ENCODE peak calls at places on chromosome 1, in four cellular contexts. X is K562, R is HepG2, M is WTC11. G is an unnamed sample.

GRCh38 chr1:12608311-12608957 is 9.6 kb downstream of the DHRS3 start:
- DNase-seq in R (peak; percentile 80), M (no peak), X (no peak), G (no peak)

GRCh38 chr1:26949266-26949925 is 10.9 kb downstream of the KDF1 start:
- DNase-seq in M (no peak), X (no peak), R (no peak), G (no peak)

GRCh38 chr1:211370669-211371068 is 44.0 kb downstream of the TRAF5 start:
- DNase-seq in R (no peak), X (no peak), M (no peak), G (no peak)

GRCh38 chr1:15154480-15155036 is 1.0 kb downstream of the TMEM51 start:
- DNase-seq in R (no peak), M (peak; percentile 56), X (peak; percentile 63), G (peak; percentile 30)

GRCh38 chr1:73556270-73556669 is 641.7 kb downstream of the LRRIQ3 start:
- DNase-seq in R (no peak), M (no peak), X (no peak), G (no peak)

GRCh38 chr1:115477071-115477470 is 139.0 kb upstream of the NGF start:
- DNase-seq in X (no peak), R (no peak), M (no peak), G (no peak)

GRCh38 chr1:78758493-78758892 is 108.9 kb downstream of the IFI44 start:
- DNase-seq in M (no peak), X (no peak), R (no peak), G (no peak)

GRCh38 chr1:59081181-59081580 is 215.7 kb upstream of the FGGY start:
- DNase-seq in M (no peak), X (no peak), R (no peak), G (no peak)

GRCh38 chr1:17084787-17085186 is 31.0 kb upstream of the SDHB start:
- DNase-seq in R (no peak), X (no peak), M (no peak), G (no peak)

GRCh38 chr1:100009458-100009857 is 39.7 kb downstream of the SLC35A3 start:
- DNase-seq in M (no peak), R (no peak), X (no peak), G (no peak)

GRCh38 chr1:60978421-60979357 is 103.7 kb upstream of the NFIA start:
- DNase-seq in R (peak; percentile 26), X (peak; percentile 70), M (peak; percentile 20), G (peak; percentile 74)

GRCh38 chr1:80441664-80442063 is 1359.1 kb upstream of the ADGRL2 start:
- DNase-seq in M (no peak), X (no peak), R (peak; percentile 1), G (peak; percentile 13)

GRCh38 chr1:224447251-224447650 is 12.7 kb upstream of the WDR26 start:
- DNase-seq in X (no peak), R (no peak), M (no peak), G (no peak)

GRCh38 chr1:12442217-12442616 is 175.8 kb downstream of the DHRS3 start:
- DNase-seq in X (no peak), R (no peak), M (no peak), G (no peak)

GRCh38 chr1:50326026-50326425 is 97.2 kb downstream of the DMRTA2 start:
- DNase-seq in X (no peak), M (no peak), R (no peak), G (no peak)

GRCh38 chr1:39204441-39205081 is at the start of gene MACF1:
- DNase-seq in M (no peak), X (peak; percentile 61), R (no peak), G (no peak)

GRCh38 chr1:218351617-218352438 is 6.7 kb downstream of the TGFB2 start:
- DNase-seq in R (no peak), X (no peak), M (peak; percentile 33), G (no peak)

GRCh38 chr1:153397924-153398651 is 7.2 kb upstream of the S100A8 start:
- DNase-seq in X (no peak), R (no peak), M (no peak), G (no peak)

GRCh38 chr1:205568135-205568468 is 63.6 kb downstream of the CDK18 start:
- DNase-seq in R (no peak), X (no peak), M (no peak), G (no peak)

GRCh38 chr1:79599257-79599656 is 592.7 kb upstream of the ADGRL4 start:
- DNase-seq in R (no peak), X (no peak), M (no peak), G (no peak)

GRCh38 chr1:2041305-2041704 is 8.9 kb upstream of the PRKCZ start:
- DNase-seq in R (no peak), X (no peak), M (no peak), G (no peak)

GRCh38 chr1:223135176-223135575 is 7.9 kb downstream of the TLR5 start:
- DNase-seq in M (no peak), X (no peak), R (no peak), G (no peak)

GRCh38 chr1:20072771-20073170 is 2.8 kb downstream of the PLA2G5 start:
- DNase-seq in X (no peak), M (no peak), R (no peak), G (no peak)

GRCh38 chr1:68228833-68229232 is 3.5 kb downstream of the WLS start:
- DNase-seq in M (no peak), R (no peak), X (no peak), G (no peak)

GRCh38 chr1:240092301-240093119 is 827 bp downstream of the FMN2 start:
- DNase-seq in M (peak; percentile 31), X (no peak), R (no peak), G (peak; percentile 53)

GRCh38 chr1:187245201-187245600 is 416.5 kb downstream of the PLA2G4A start:
- DNase-seq in X (no peak), R (no peak), M (no peak), G (no peak)

GRCh38 chr1:19372136-19372514 is 60.0 kb downstream of the SLC66A1 start:
- DNase-seq in R (no peak), X (no peak), M (no peak), G (no peak)

GRCh38 chr1:207963429-207964194 is 52.7 kb upstream of the CD34 start:
- DNase-seq in M (peak; percentile 87), R (peak; percentile 74), X (peak; percentile 100), G (peak; percentile 99)

GRCh38 chr1:197096137-197096536 is 29.1 kb upstream of the F13B start:
- DNase-seq in R (no peak), X (peak; percentile 18), M (no peak), G (no peak)

GRCh38 chr1:62045579-62045978 is 149.1 kb upstream of the L1TD1 start:
- DNase-seq in X (peak; percentile 16), R (no peak), M (no peak), G (no peak)

GRCh38 chr1:215219372-215219771 is 136.8 kb downstream of the KCNK2 start:
- DNase-seq in M (no peak), X (no peak), R (no peak), G (no peak)

GRCh38 chr1:78283691-78284090 is 207.1 kb upstream of the PTGFR start:
- DNase-seq in X (no peak), R (no peak), M (no peak), G (no peak)

GRCh38 chr1:238950786-238951185 is 435.6 kb upstream of the CHRM3 start:
- DNase-seq in M (no peak), X (no peak), R (no peak), G (no peak)
- TF ChIP-seq ELF4 in M (no peak), X (no peak), R (no peak), G (no peak)

DNA sequence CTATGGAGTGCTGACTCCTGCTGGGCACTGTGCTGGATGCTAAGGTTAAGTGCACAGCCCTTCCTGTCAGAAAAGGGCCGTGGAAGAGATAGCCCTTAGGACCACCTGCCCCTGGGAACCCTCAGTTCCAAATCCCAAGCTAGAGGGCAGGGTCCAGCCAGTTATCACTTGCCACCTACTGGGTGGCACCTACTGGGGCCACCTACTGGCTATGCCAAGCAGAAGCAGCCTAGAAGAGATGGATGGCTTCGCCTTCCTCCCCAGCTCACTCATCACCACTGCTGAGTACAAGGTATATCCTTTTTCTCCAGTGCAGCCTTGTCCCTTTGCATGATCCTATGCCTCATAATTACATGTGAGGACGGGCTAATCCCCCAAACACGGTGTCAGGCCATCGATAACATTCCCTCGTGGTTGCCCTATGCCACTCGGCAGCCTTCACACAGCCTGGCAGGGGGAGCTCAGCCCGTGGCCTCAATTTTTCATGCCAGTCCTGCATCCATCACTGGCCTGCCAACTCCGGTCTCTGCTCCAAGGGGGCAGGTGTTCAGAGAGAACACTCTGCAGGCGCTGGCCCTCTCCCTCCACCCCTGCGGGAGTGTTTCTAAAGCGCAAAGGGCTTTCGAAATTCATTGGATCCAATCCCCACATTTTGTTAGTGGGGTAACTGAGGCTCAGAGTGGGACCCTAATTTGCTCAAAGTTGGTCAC is 49.0 kb downstream of the SYT2 start:
- DNase-seq in R (no peak), X (no peak), M (no peak), G (no peak)
- TF ChIP-seq ELF4 in R (no peak), X (no peak), M (no peak), G (no peak)

GRCh38 chr1:238027366-238027765 is 136.6 kb upstream of the ZP4 start:
- DNase-seq in R (no peak), X (no peak), M (no peak), G (no peak)
- TF ChIP-seq ELF4 in R (no peak), X (no peak), M (no peak), G (no peak)

GRCh38 chr1:233240367-233240766 is 55.2 kb downstream of the PCNX2 start:
- DNase-seq in M (no peak), X (no peak), R (no peak), G (no peak)
- TF ChIP-seq ELF4 in M (no peak), X (no peak), R (no peak), G (no peak)

GRCh38 chr1:43227138-43227836 is 42.5 kb upstream of the TMEM125 start:
- DNase-seq in R (peak; percentile 64), X (peak; percentile 88), M (peak; percentile 96), G (peak; percentile 82)

GRCh38 chr1:43225168-43225567 is 44.6 kb upstream of the TMEM125 start:
- DNase-seq in R (no peak), X (peak; percentile 47), M (no peak), G (no peak)

GRCh38 chr1:43221256-43221778 is 48.5 kb upstream of the TMEM125 start:
- DNase-seq in X (no peak), R (no peak), M (no peak), G (no peak)

GRCh38 chr1:43217747-43218146 is 45.6 kb downstream of the CFAP57 start:
- DNase-seq in M (no peak), R (no peak), X (no peak), G (no peak)

GRCh38 chr1:43222876-43223275 is 46.9 kb upstream of the TMEM125 start:
- DNase-seq in M (no peak), R (no peak), X (no peak), G (no peak)
- TF ChIP-seq ELF4 in M (no peak), R (no peak), X (no peak), G (no peak)

DNA sequence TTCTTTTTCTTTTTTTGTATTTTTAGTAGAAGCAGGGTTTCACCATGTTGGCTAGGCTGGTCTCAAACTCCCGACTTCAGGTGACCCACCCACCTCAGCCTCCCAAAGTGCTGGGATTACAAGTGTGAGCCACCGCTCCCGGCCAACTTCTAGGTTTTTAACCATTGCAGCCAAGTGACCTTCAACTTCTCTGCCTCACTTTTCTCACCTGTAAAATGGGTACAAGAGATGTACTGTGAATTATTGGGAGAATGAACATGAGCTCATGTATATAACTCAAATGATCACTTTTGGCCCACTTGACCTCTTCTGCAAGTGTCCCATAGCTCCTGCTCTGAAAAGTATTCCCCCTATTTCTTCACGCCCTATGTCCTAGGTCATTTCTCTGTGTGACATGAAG is 11.8 kb upstream of the RPL11 start:
- DNase-seq in X (no peak), R (no peak), M (no peak), G (no peak)
- TF ChIP-seq ELF4 in X (no peak), R (no peak), M (no peak), G (no peak)

GRCh38 chr1:235441159-235441685 is 63.0 kb downstream of the B3GALNT2 start:
- DNase-seq in X (no peak), M (no peak), R (no peak), G (no peak)
- TF ChIP-seq ELF4 in X (no peak), M (no peak), R (no peak), G (no peak)

G was measured in HEK293T.